ENCODE peak calls at places on chromosomes 12 and 14, in six cellular contexts. E, C, T, H, P and X are unnamed samples.

GRCh38 chr12:2294651-2295475 is 242.1 kb downstream of the CACNA1C start:
- DNase-seq in T (peak; percentile 56), C (no peak), H (no peak), P (peak; percentile 69), E (no peak), X (peak; percentile 84)

GRCh38 chr14:63759454-63759853 is 31.6 kb upstream of the SGPP1 start:
- DNase-seq in H (no peak), C (no peak), E (no peak), P (peak; percentile 42), T (peak; percentile 4), X (peak; percentile 35)

GRCh38 chr12:42691991-42692557 is 102.5 kb upstream of the PRICKLE1 start:
- DNase-seq in C (peak; percentile 2), E (no peak), H (no peak), T (no peak), P (no peak), X (peak; percentile 30)

GRCh38 chr12:22399464-22399863 is 65.0 kb upstream of the ST8SIA1 start:
- DNase-seq in P (no peak), T (no peak), E (no peak), H (no peak), C (no peak), X (no peak)

GRCh38 chr12:19223695-19224094 is 94.2 kb downstream of the PLEKHA5 start:
- DNase-seq in H (no peak), T (peak; percentile 82), C (no peak), P (peak; percentile 60), E (peak; percentile 46), X (peak; percentile 81)

GRCh38 chr14:72876021-72876709 is 17.7 kb downstream of the DPF3 start:
- DNase-seq in C (no peak), H (no peak), E (no peak), P (no peak), T (no peak), X (no peak)

GRCh38 chr12:11725616-11726015 is 76.1 kb downstream of the ETV6 start:
- DNase-seq in C (no peak), E (no peak), H (no peak), P (no peak), T (no peak), X (no peak)

GRCh38 chr12:109777544-109777943 is 55.7 kb downstream of the TRPV4 start:
- DNase-seq in P (peak; percentile 96), E (no peak), T (no peak), H (peak; percentile 43), C (peak; percentile 52), X (peak; percentile 16)

GRCh38 chr12:125742413-125742812 is 677.2 kb downstream of the AACS start:
- DNase-seq in C (no peak), P (no peak), E (no peak), T (no peak), H (no peak), X (no peak)

DNA sequence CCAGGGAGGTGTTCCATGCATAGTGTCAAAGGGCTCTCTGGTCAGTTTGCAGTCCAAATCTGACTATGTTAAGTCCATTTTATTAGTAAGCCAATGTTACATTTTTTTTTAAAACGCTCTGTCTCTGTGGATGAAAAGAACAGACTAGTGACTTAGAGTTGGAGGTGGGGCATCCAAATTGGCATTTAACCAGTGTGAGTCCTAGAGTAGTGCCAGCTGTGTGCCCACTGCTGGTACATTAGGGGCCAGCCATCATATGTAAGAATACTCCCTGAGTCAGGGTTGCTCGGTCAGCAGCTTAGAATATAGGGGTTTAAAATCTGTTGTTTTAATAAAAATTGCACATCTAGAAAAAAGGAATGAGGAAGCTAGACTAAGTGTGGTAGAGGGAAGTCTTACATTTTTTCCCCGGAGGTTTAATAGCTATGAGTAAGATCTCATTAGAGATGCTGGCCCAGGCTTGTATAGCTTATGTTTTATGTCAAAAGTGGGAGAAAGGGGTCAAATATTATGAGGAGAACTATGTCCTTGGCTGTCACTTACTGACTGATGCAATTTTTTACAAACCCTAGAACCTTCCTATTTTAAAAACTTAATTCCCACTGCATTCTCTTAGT is 86.9 kb downstream of the TESC start:
- DNase-seq in P (peak; percentile 93), T (peak; percentile 45), H (no peak), C (no peak), E (no peak), X (peak; percentile 47)
- H3K4me3 ChIP-seq in P (no peak overlapping the region), T (no peak overlapping the region), H (no peak overlapping the region), C (no peak overlapping the region), E (no peak overlapping the region), X (no peak overlapping the region)

DNA sequence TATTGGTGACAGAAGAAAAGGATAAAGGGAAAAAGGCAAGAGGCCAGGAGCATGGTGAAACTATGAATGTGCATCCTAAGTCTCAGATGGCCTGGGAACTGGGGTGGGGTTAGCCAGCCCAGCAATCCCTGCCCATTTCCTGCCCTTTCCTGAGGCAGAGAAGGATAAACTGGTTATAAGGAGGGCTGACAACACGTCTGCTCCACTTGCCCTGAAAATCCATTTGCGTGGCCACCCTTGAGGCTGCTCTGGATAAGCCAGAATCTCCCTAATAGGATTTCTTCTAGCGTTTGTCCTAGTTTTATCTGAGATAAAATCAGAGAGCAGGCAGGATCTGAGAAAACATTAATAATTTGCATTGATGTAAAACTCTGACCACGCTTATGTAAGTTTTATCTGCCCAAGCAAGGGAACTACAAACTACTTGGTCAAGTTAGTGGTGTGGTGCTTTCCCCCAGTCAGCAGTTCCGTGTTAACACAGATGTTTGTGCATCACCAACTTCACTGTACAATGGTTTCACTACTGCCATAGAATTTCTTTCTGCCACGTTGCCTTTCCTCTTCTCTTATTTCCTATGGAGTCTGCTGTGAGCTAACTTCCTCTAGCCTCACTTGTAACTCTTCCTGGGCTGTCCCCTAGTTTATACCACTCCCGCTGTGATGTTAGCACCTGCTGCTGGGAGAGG is 392.7 kb downstream of the RPS29 start:
- DNase-seq in T (no peak), C (no peak), E (no peak), P (no peak), H (no peak), X (no peak)
- H3K4me3 ChIP-seq in T (no peak overlapping the region), C (no peak overlapping the region), E (no peak overlapping the region), P (no peak overlapping the region), H (no peak overlapping the region), X (no peak overlapping the region)

DNA sequence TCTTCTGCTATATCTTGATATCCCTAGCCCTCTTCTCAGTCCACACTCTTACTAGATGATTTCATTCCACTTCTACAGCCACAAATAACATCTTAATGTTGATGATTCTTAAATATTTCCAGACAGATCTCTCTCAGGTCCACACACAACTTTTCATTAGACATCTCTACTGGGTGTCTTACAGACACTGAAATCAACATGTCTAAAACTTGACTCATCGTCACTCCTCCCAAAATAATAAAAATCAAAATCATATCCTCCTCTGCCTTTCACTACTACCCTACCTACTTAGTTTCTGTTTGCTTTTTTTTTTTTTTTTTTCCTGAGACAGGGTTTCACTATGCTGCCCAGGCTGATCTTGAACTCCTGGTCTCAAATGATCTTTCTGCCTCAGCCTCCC is 11.8 kb downstream of the PRDM4 start:
- DNase-seq in P (peak; percentile 38), E (no peak), T (peak; percentile 41), C (no peak), H (no peak), X (peak; percentile 33)
- H3K4me3 ChIP-seq in P (peak overlapping the region; percentile 38), E (no peak overlapping the region), T (no peak overlapping the region), C (no peak overlapping the region), H (no peak overlapping the region), X (peak overlapping the region; percentile 26)

GRCh38 chr14:95935228-95935822 is 58.7 kb downstream of the TUNAR start:
- DNase-seq in E (no peak), C (peak; percentile 81), P (no peak), H (peak; percentile 83), T (peak; percentile 9), X (peak; percentile 46)

GRCh38 chr14:95931384-95931783 is 54.8 kb downstream of the TUNAR start:
- DNase-seq in T (no peak), C (no peak), P (no peak), E (no peak), H (no peak), X (no peak)
- H3K4me3 ChIP-seq in T (no peak overlapping the region), C (no peak overlapping the region), P (no peak overlapping the region), E (no peak overlapping the region), H (no peak overlapping the region), X (no peak overlapping the region)

DNA sequence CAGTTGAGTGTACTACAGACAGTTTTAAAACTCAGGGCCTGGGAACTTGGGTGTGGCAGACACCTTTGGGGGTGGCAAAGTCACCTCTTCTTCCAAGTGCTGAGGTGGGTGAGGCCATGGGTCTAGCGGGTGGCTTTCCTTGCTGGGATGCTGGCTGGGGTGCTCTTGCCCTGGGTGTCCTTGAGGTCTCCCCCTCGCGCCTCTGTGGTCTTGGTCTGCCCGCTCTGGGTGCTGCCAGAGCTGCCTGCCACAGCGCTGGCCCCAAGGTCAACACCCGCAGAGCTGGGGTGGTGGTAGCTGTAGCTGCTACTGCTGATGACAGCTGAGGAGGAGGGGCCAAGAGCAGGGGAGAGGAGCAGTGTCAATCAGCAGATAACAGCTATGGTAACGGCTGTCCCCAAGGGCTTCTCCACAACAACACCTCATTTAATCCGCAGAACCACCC is 6.8 kb downstream of the KRT74 start:
- DNase-seq in C (no peak), E (no peak), P (peak; percentile 6), T (no peak), H (peak; percentile 74), X (no peak)
- H3K4me3 ChIP-seq in C (no peak overlapping the region), E (no peak overlapping the region), P (no peak overlapping the region), T (no peak overlapping the region), H (no peak overlapping the region), X (no peak overlapping the region)

DNA sequence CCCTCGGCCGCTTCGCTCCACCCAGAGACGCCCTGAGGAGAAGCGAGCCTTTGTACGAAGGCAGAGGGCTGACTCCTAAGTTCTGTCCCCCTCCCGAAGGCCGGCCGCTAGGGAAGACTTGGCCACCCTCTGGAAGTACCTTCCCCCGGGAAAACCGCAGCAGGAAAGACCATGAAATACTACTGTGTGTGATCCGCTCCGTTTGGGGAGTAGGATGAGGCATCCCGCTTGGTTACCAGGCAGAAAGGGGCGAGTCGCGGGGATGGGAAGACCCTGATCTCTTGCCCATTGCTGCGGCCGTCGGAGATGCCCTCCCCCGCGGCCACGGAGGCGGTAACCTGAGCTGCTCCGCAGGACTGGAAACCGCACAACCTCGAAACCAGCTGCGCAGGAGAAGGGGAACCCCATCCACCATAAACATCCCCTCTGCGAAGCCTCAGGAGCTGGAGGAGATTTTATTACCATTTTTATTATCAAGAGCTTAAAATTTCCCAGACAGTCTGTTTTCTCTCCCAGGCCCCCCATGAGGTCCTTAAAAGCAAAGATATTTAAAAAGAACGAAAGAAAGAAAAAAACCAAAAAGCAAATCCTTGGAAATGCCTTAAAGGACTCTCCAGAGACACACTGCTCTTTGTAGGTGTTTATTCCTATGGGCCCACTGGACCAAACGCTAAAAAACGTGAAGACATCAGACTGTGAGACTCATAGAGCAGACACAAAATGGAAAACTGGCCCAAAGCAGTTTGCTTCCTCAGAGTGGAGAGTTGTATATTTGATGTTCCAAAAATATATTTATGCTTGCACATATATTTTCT is 965 bp upstream of the NID2 start:
- DNase-seq in H (peak; percentile 47), E (no peak), P (peak; percentile 35), T (peak; percentile 83), C (peak; percentile 76), X (peak; percentile 51)
- H3K4me3 ChIP-seq in H (peak overlapping the region; percentile 83), E (peak overlapping the region; percentile 99), P (peak overlapping the region; percentile 85), T (peak overlapping the region; percentile 86), C (peak overlapping the region; percentile 87), X (peak overlapping the region; percentile 98)

DNA sequence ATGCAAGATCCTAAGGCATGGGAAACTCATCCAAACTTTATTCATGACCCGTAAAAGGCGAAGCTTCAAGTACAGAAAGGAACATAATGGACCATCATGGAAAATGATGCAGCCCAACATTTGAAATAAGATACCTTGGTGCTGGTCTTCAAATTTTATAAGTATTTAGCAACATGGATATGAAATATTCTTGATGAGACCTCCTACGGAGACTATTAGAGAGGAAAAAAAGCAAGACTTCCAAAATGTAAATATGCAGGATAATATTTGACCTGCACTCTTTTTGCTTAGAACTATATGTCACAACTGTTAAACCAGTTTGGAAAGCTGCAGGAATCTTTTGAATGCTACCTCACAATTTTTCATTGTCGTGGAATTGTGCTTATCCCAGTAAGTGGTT is 168.8 kb upstream of the ARID2 start:
- DNase-seq in T (no peak), P (no peak), H (no peak), E (no peak), C (no peak), X (no peak)
- H3K4me3 ChIP-seq in T (no peak overlapping the region), P (no peak overlapping the region), H (no peak overlapping the region), E (no peak overlapping the region), C (no peak overlapping the region), X (no peak overlapping the region)